ENCODE peak calls at places on chromosomes 16 and 17, in nine cellular contexts. T is progenitor cell of endocrine pancreas; L is memory B cell; V is adrenal gland; K is left colon; Z is HEK293T; U is CD4-positive, alpha-beta T cell; Q is T47D; I is left lung. P is an unnamed sample.

GRCh38 chr16:12518238-12519004 is 285.3 kb downstream of the CPPED1 start:
- DNase-seq in T (no peak), K (no peak), I (no peak), Z (no peak), U (no peak), V (no peak), L (no peak), Q (no peak), P (no peak)

GRCh38 chr16:17556276-17557052 is 85.7 kb upstream of the XYLT1 start:
- DNase-seq in T (no peak), U (no peak), Q (peak; percentile 44), K (no peak), I (no peak), Z (peak; percentile 38), V (no peak), L (no peak), P (no peak)

GRCh38 chr16:53546988-53547391 is 44.0 kb upstream of the AKTIP start:
- DNase-seq in T (no peak), I (no peak), U (no peak), V (no peak), K (peak; percentile 15), Z (peak; percentile 43), L (no peak), Q (peak; percentile 68), P (no peak)

GRCh38 chr17:81984773-81985410 is 7.5 kb downstream of the ASPSCR1 start:
- DNase-seq in L (no peak), Z (no peak), U (no peak), K (no peak), V (no peak), I (peak; percentile 53), Q (no peak), T (no peak), P (no peak)

GRCh38 chr17:21512307-21513011 is 136.3 kb downstream of the KCNJ12 start:
- DNase-seq in T (no peak), Z (no peak), V (no peak), L (peak; percentile 22), K (no peak), I (no peak), U (no peak), Q (no peak), P (no peak)

GRCh38 chr16:72189865-72190371 is 18.0 kb upstream of the PMFBP1 start:
- DNase-seq in Q (no peak), T (no peak), K (no peak), U (no peak), Z (no peak), V (peak; percentile 71), L (no peak), I (no peak), P (peak; percentile 74)

GRCh38 chr17:14843086-14843795 is 421.9 kb downstream of the PMP22 start:
- DNase-seq in K (no peak), Q (no peak), T (no peak), Z (no peak), L (no peak), U (no peak), V (no peak), I (no peak), P (no peak)

GRCh38 chr16:29719063-29719462 is 26.7 kb downstream of the C16orf54 start:
- DNase-seq in I (no peak), K (no peak), Z (no peak), T (no peak), V (no peak), Q (peak; percentile 33), L (no peak), U (no peak), P (no peak)

GRCh38 chr17:76573096-76573495 is 12.6 kb downstream of the ST6GALNAC2 start:
- DNase-seq in I (no peak), Z (no peak), Q (no peak), V (no peak), K (no peak), L (no peak), U (no peak), T (no peak), P (no peak)

GRCh38 chr16:27838536-27839175 is 224.9 kb downstream of the GSG1L start:
- DNase-seq in L (no peak), K (no peak), I (no peak), U (no peak), Q (no peak), T (no peak), Z (no peak), V (no peak), P (peak; percentile 20)

GRCh38 chr16:8115814-8116213 is 474.5 kb downstream of the TMEM114 start:
- DNase-seq in Z (no peak), K (no peak), V (no peak), U (no peak), I (no peak), T (no peak), L (no peak), Q (no peak), P (no peak)

GRCh38 chr17:51508048-51508447 is 247.7 kb downstream of the UTP18 start:
- DNase-seq in U (no peak), Q (peak; percentile 23), Z (no peak), K (no peak), L (no peak), V (no peak), I (no peak), T (no peak), P (no peak)

GRCh38 chr17:38897176-38897575 is 27.3 kb downstream of the LASP1 start:
- DNase-seq in L (no peak), K (peak; percentile 40), Q (no peak), I (no peak), T (no peak), U (no peak), V (no peak), Z (no peak), P (no peak)

GRCh38 chr17:18185832-18186231 is 2.2 kb downstream of the ALKBH5 start:
- DNase-seq in K (no peak), L (no peak), Z (no peak), U (no peak), I (no peak), Q (no peak), V (no peak), T (no peak), P (no peak)

GRCh38 chr16:28823291-28823718 is 506 bp downstream of the ATXN2L start:
- DNase-seq in K (no peak), U (peak; percentile 39), I (peak; percentile 86), Z (no peak), V (no peak), T (peak; percentile 20), L (no peak), Q (no peak), P (no peak)

GRCh38 chr17:31508310-31509094 is 117.0 kb downstream of the RAB11FIP4 start:
- DNase-seq in Z (no peak), I (no peak), Q (peak; percentile 75), L (peak; percentile 40), T (no peak), K (no peak), V (no peak), U (peak; percentile 65), P (no peak)